ENCODE peak calls at places on chromosomes 7 and 10, in eight cellular contexts. One of them, this sample, is unnamed. For H3K4me1, the result is how much of the 10 kb centered on the place peaks cover.

GRCh38 chr7:144164784-144165183 is 18.5 kb upstream of the CTAGE4 start:
- DNase-seq in osteoblast: no peak
- DNase-seq in stomach: no peak
- DNase-seq in transverse colon: no peak
- DNase-seq in A549: no peak
- DNase-seq in OCI-LY7: no peak
- DNase-seq in astrocyte: no peak
- DNase-seq in neural progenitor cell: no peak
- DNase-seq in this sample: no peak

GRCh38 chr7:83413831-83414230 is 235.1 kb downstream of the SEMA3E start:
- DNase-seq in neural progenitor cell: no peak
- DNase-seq in astrocyte: peak
- DNase-seq in transverse colon: no peak
- DNase-seq in osteoblast: no peak
- DNase-seq in OCI-LY7: no peak
- DNase-seq in A549: no peak
- DNase-seq in stomach: no peak
- DNase-seq in this sample: no peak

GRCh38 chr7:101927389-101928306 is 110.2 kb downstream of the CUX1 start:
- DNase-seq in astrocyte: no peak
- DNase-seq in OCI-LY7: no peak
- DNase-seq in stomach: no peak
- DNase-seq in osteoblast: no peak
- DNase-seq in transverse colon: no peak
- DNase-seq in neural progenitor cell: no peak
- DNase-seq in A549: no peak
- DNase-seq in this sample: no peak

GRCh38 chr10:3784510-3785250 is at the start of gene KLF6:
- DNase-seq in A549: no peak
- DNase-seq in neural progenitor cell: peak
- DNase-seq in astrocyte: no peak
- DNase-seq in osteoblast: peak
- DNase-seq in transverse colon: peak
- DNase-seq in stomach: peak
- DNase-seq in OCI-LY7: peak
- DNase-seq in this sample: peak

GRCh38 chr10:17756557-17757208 is 4.7 kb downstream of the TMEM236 start:
- DNase-seq in stomach: peak
- DNase-seq in astrocyte: no peak
- DNase-seq in A549: peak
- DNase-seq in OCI-LY7: no peak
- DNase-seq in neural progenitor cell: no peak
- DNase-seq in transverse colon: peak
- DNase-seq in osteoblast: no peak
- DNase-seq in this sample: no peak

GRCh38 chr10:47366056-47366631 is 17.9 kb downstream of the ZNF488 start:
- DNase-seq in astrocyte: no peak
- DNase-seq in transverse colon: no peak
- DNase-seq in A549: no peak
- DNase-seq in stomach: peak
- DNase-seq in OCI-LY7: no peak
- DNase-seq in osteoblast: peak
- DNase-seq in neural progenitor cell: no peak
- DNase-seq in this sample: no peak

GRCh38 chr10:96271017-96271815 is at the start of gene BLNK:
- DNase-seq in A549: no peak
- DNase-seq in transverse colon: peak
- DNase-seq in osteoblast: no peak
- DNase-seq in astrocyte: no peak
- DNase-seq in stomach: peak
- DNase-seq in neural progenitor cell: no peak
- DNase-seq in OCI-LY7: peak
- DNase-seq in this sample: peak

GRCh38 chr7:49775065-49775948 is 1.9 kb downstream of the VWC2 start:
- DNase-seq in A549: no peak
- DNase-seq in transverse colon: peak
- DNase-seq in neural progenitor cell: peak
- DNase-seq in stomach: no peak
- DNase-seq in astrocyte: no peak
- DNase-seq in osteoblast: peak
- DNase-seq in OCI-LY7: no peak
- DNase-seq in this sample: peak

DNA sequence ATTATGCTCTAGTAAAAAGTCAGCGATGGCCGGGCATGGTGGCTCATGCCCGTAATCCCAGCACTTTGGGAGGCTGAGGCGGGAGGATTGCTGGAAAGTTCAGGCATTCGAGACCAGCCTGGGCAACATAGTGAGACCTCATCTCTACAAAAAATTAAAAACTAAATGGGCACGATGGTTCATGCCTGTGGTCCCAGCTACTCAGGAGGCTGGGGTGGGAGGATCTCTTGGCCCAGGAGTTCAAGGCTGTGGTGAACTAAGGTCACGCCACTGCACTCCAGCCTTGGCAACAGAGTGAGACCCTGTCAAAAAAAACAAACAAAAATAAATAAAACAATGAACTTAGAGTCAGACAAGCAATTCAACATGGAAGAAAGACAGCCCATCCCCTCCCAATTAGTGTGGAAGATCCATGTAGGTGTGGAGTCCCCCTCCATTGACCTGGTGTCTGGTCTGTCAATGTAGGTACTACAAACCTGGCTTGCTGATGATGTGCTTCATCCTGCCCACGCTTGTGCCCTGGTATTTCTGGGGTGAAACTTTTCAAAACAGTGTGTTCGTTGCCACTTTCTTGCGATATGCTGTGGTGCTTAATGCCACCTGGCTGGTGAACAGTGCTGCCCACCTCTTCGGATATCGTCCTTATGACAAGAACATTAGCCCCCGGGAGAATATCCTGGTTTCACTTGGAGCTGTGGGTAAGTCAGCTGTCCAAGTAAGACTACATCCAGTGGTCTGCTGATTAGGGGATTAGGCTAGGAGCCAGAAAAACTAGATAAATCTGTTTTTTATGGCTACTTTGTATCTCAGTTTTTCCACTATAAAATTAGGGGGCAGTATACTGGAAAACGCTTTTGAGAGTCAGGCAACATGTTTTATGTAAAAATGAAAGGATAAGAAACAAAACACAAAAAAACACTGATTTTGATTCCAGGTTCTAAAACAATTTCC is 9.3 kb downstream of the SCD start:
- DNase-seq in transverse colon: no peak
- DNase-seq in A549: no peak
- DNase-seq in osteoblast: no peak
- DNase-seq in OCI-LY7: no peak
- DNase-seq in stomach: no peak
- DNase-seq in neural progenitor cell: no peak
- DNase-seq in astrocyte: no peak
- DNase-seq in this sample: no peak
- H3K4me1 ChIP-seq in transverse colon: under half
- H3K4me1 ChIP-seq in A549: half or more
- H3K4me1 ChIP-seq in osteoblast: under half
- H3K4me1 ChIP-seq in OCI-LY7: under half
- H3K4me1 ChIP-seq in stomach: under half
- H3K4me1 ChIP-seq in neural progenitor cell: under half
- H3K4me1 ChIP-seq in astrocyte: under half
- H3K4me1 ChIP-seq in this sample: under half

GRCh38 chr7:134481167-134481566 is 22.3 kb upstream of the AKR1B1 start:
- DNase-seq in neural progenitor cell: no peak
- DNase-seq in OCI-LY7: no peak
- DNase-seq in osteoblast: no peak
- DNase-seq in stomach: no peak
- DNase-seq in transverse colon: no peak
- DNase-seq in A549: no peak
- DNase-seq in astrocyte: no peak
- DNase-seq in this sample: no peak

GRCh38 chr7:134477954-134478353 is 19.1 kb upstream of the AKR1B1 start:
- DNase-seq in neural progenitor cell: no peak
- DNase-seq in A549: no peak
- DNase-seq in astrocyte: peak
- DNase-seq in OCI-LY7: no peak
- DNase-seq in transverse colon: no peak
- DNase-seq in stomach: no peak
- DNase-seq in osteoblast: no peak
- DNase-seq in this sample: no peak

GRCh38 chr7:134480202-134480601 is 21.3 kb upstream of the AKR1B1 start:
- DNase-seq in neural progenitor cell: no peak
- DNase-seq in stomach: no peak
- DNase-seq in OCI-LY7: no peak
- DNase-seq in transverse colon: no peak
- DNase-seq in astrocyte: no peak
- DNase-seq in A549: no peak
- DNase-seq in osteoblast: no peak
- DNase-seq in this sample: no peak

GRCh38 chr7:134480730-134481129 is 21.8 kb upstream of the AKR1B1 start:
- DNase-seq in neural progenitor cell: no peak
- DNase-seq in astrocyte: peak
- DNase-seq in transverse colon: no peak
- DNase-seq in OCI-LY7: no peak
- DNase-seq in A549: peak
- DNase-seq in stomach: no peak
- DNase-seq in osteoblast: no peak
- DNase-seq in this sample: no peak

GRCh38 chr7:134478707-134479106 is 19.8 kb upstream of the AKR1B1 start:
- DNase-seq in osteoblast: no peak
- DNase-seq in OCI-LY7: no peak
- DNase-seq in astrocyte: no peak
- DNase-seq in A549: no peak
- DNase-seq in transverse colon: no peak
- DNase-seq in neural progenitor cell: no peak
- DNase-seq in stomach: no peak
- DNase-seq in this sample: no peak
- TF ChIP-seq CTCF in osteoblast: peak
- TF ChIP-seq CTCF in OCI-LY7: peak
- TF ChIP-seq CTCF in astrocyte: peak
- TF ChIP-seq CTCF in A549: peak
- TF ChIP-seq CTCF in transverse colon: no peak
- TF ChIP-seq CTCF in neural progenitor cell: no peak
- TF ChIP-seq CTCF in stomach: no peak
- TF ChIP-seq CTCF in this sample: no peak

DNA sequence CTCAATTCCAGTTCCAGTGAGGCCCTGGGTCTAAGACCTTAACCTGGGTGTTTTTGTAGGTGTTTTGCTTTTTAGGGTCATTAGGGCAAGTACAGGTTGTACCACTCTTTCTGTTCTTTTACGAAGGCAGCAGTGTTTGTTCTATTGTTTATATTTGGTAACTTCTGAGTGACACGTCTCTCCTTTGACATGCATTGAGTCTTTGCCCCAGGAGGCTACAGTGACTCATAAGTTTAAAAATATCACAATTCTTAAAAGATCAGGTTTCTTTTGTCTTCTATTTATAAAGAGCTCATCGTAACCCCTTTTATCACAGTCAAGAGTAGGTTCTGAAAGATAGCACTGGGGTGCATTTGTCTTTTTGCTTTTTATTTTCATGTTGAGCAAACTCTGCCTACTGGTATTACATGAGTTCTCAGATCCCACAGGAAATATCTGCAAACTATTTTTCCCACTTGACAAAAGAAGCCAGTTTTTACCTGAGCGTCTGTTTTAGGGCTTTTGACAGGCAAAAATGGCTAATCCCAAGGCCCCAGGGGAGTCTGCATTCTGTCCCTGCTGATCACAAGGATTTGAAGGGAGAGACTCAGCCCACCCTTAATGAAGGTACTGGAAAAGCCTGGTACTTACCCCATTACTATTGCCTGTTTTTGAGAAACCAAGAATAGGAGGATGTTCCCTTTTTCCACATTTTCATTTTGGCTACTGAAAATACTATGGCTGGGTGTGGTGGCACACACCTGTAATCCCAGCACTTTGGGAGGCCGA is 7.9 kb downstream of the NUDT13 start:
- DNase-seq in OCI-LY7: no peak
- DNase-seq in transverse colon: no peak
- DNase-seq in astrocyte: peak
- DNase-seq in neural progenitor cell: no peak
- DNase-seq in A549: no peak
- DNase-seq in osteoblast: no peak
- DNase-seq in stomach: no peak
- DNase-seq in this sample: no peak
- H3K27ac ChIP-seq in OCI-LY7: no peak
- H3K27ac ChIP-seq in transverse colon: no peak
- H3K27ac ChIP-seq in astrocyte: peak
- H3K27ac ChIP-seq in neural progenitor cell: no peak
- H3K27ac ChIP-seq in A549: peak
- H3K27ac ChIP-seq in osteoblast: peak
- H3K27ac ChIP-seq in stomach: no peak
- H3K27ac ChIP-seq in this sample: no peak

GRCh38 chr10:131759347-131759746 is 141.5 kb upstream of the PPP2R2D start:
- DNase-seq in neural progenitor cell: no peak
- DNase-seq in OCI-LY7: no peak
- DNase-seq in A549: no peak
- DNase-seq in stomach: no peak
- DNase-seq in transverse colon: no peak
- DNase-seq in astrocyte: no peak
- DNase-seq in osteoblast: peak
- DNase-seq in this sample: no peak

GRCh38 chr10:131755200-131755599 is 145.6 kb upstream of the PPP2R2D start:
- DNase-seq in transverse colon: no peak
- DNase-seq in astrocyte: no peak
- DNase-seq in osteoblast: no peak
- DNase-seq in OCI-LY7: no peak
- DNase-seq in A549: peak
- DNase-seq in neural progenitor cell: no peak
- DNase-seq in stomach: no peak
- DNase-seq in this sample: no peak

GRCh38 chr10:131758062-131758941 is 142.5 kb upstream of the PPP2R2D start:
- DNase-seq in OCI-LY7: no peak
- DNase-seq in A549: no peak
- DNase-seq in neural progenitor cell: peak
- DNase-seq in astrocyte: no peak
- DNase-seq in stomach: no peak
- DNase-seq in transverse colon: no peak
- DNase-seq in osteoblast: peak
- DNase-seq in this sample: no peak

GRCh38 chr10:131758942-131759315 is 141.9 kb upstream of the PPP2R2D start:
- DNase-seq in A549: no peak
- DNase-seq in stomach: no peak
- DNase-seq in astrocyte: no peak
- DNase-seq in transverse colon: no peak
- DNase-seq in osteoblast: peak
- DNase-seq in OCI-LY7: no peak
- DNase-seq in neural progenitor cell: no peak
- DNase-seq in this sample: no peak

DNA sequence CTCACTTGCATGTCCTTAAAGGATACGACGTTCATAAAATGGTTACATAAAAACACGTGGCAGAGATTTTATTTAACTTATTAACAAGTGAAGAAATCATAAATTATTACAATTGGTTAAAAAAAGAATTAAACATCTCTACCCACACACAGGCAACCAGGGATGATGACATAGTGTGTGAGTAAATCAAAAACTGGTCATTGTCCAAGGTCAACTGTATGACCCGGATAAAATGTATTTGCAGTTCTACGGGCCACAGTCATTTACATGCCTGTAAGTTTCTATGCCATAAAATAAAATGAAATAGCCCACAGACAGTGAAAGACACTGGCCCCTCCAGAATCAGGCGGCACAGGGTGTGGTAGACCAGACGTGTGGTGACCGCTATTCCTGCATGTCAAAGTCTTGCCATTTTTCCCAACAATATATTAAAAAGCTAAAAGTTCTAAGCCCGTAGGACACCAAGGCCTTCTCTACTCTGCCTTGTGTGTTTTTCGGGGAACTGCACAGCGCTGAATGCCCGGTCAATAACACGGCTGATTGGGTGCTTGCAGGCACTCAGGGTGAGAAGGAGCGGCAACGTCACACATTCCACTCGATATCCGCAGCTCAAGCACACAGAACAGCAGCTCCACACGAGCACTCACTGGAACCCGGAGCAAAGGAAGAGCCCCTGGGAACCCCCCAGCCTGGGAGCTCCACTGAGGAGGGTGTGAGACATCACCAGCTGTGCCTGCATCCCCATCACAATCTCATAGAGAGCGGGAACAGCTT is 143.3 kb upstream of the PPP2R2D start:
- DNase-seq in A549: no peak
- DNase-seq in neural progenitor cell: no peak
- DNase-seq in stomach: no peak
- DNase-seq in OCI-LY7: no peak
- DNase-seq in transverse colon: no peak
- DNase-seq in astrocyte: no peak
- DNase-seq in osteoblast: no peak
- DNase-seq in this sample: no peak
- H3K4me1 ChIP-seq in A549: under half
- H3K4me1 ChIP-seq in neural progenitor cell: under half
- H3K4me1 ChIP-seq in stomach: under half
- H3K4me1 ChIP-seq in OCI-LY7: under half
- H3K4me1 ChIP-seq in transverse colon: under half
- H3K4me1 ChIP-seq in astrocyte: under half
- H3K4me1 ChIP-seq in osteoblast: under half
- H3K4me1 ChIP-seq in this sample: under half

This sample was measured in pancreas.